ENCODE peak calls at places on chromosomes 16 and 17, in six cellular contexts. H, Q, I, V, T and Y are unnamed samples.

GRCh38 chr17:32111141-32111771 is 31.0 kb upstream of the RHOT1 start:
- DNase-seq in H (peak), Q (peak), I (peak), V (peak), T (no peak), Y (peak)

GRCh38 chr16:70391881-70392481 is 45.3 kb downstream of the DDX19A start:
- DNase-seq in H (peak), Q (peak), I (no peak), V (no peak), T (no peak), Y (no peak)

GRCh38 chr17:69223809-69224208 is 4.8 kb downstream of the ABCA10 start:
- DNase-seq in H (no peak), Q (no peak), I (no peak), V (peak), T (no peak), Y (no peak)

GRCh38 chr17:61129876-61130275 is 269.8 kb upstream of the TBX2 start:
- DNase-seq in H (no peak), Q (no peak), I (no peak), V (no peak), T (no peak), Y (no peak)

GRCh38 chr17:75854111-75854748 is 905 bp downstream of the WBP2 start:
- DNase-seq in H (no peak), Q (peak), I (no peak), V (no peak), T (no peak), Y (peak)

GRCh38 chr16:80051040-80051439 is 450.5 kb upstream of the MAF start:
- DNase-seq in H (no peak), Q (no peak), I (no peak), V (no peak), T (no peak), Y (no peak)

GRCh38 chr17:50356418-50356817 is 10.5 kb downstream of the XYLT2 start:
- DNase-seq in H (no peak), Q (no peak), I (no peak), V (no peak), T (no peak), Y (no peak)

GRCh38 chr17:50745631-50746030 is 21.7 kb downstream of the ANKRD40CL start:
- DNase-seq in H (no peak), Q (no peak), I (no peak), V (no peak), T (no peak), Y (no peak)

GRCh38 chr16:22262460-22262859 is 34.7 kb upstream of the POLR3E start:
- DNase-seq in H (no peak), Q (no peak), I (no peak), V (no peak), T (no peak), Y (no peak)

GRCh38 chr17:78237403-78238012 is 6.1 kb downstream of the TMEM235 start:
- DNase-seq in H (peak), Q (no peak), I (no peak), V (no peak), T (no peak), Y (no peak)

GRCh38 chr16:80981103-80981502 is 25.6 kb downstream of the CMC2 start:
- DNase-seq in H (no peak), Q (no peak), I (no peak), V (no peak), T (no peak), Y (no peak)

GRCh38 chr16:70687172-70687531 is 1.3 kb upstream of the MTSS2 start:
- DNase-seq in H (no peak), Q (no peak), I (no peak), V (no peak), T (no peak), Y (no peak)

GRCh38 chr16:85048921-85049562 is 21.4 kb downstream of the KIAA0513 start:
- DNase-seq in H (peak), Q (no peak), I (no peak), V (no peak), T (no peak), Y (no peak)

GRCh38 chr17:49031965-49032928 is 35.1 kb downstream of the IGF2BP1 start:
- DNase-seq in H (peak), Q (peak), I (peak), V (peak), T (no peak), Y (peak)

GRCh38 chr17:65515959-65516948 is 45.2 kb downstream of the AXIN2 start:
- DNase-seq in H (no peak), Q (peak), I (no peak), V (peak), T (no peak), Y (no peak)

GRCh38 chr17:54117452-54117851 is 294.7 kb downstream of the KIF2B start:
- DNase-seq in H (no peak), Q (no peak), I (no peak), V (no peak), T (no peak), Y (no peak)

GRCh38 chr16:66741131-66741900 is 10.1 kb downstream of the DYNC1LI2 start:
- DNase-seq in H (peak), Q (peak), I (no peak), V (no peak), T (no peak), Y (no peak)

GRCh38 chr16:48441106-48441505 is 55.9 kb upstream of the SIAH1 start:
- DNase-seq in H (no peak), Q (no peak), I (no peak), V (no peak), T (no peak), Y (no peak)

GRCh38 chr16:8481810-8482209 is 108.5 kb downstream of the TMEM114 start:
- DNase-seq in H (no peak), Q (no peak), I (no peak), V (no peak), T (no peak), Y (peak)

GRCh38 chr17:57773557-57773956 is 28.5 kb upstream of the CCDC182 start:
- DNase-seq in H (no peak), Q (no peak), I (no peak), V (no peak), T (no peak), Y (no peak)

GRCh38 chr16:4404247-4404966 is 12.0 kb downstream of the CORO7 start:
- DNase-seq in H (peak), Q (no peak), I (no peak), V (peak), T (peak), Y (peak)

GRCh38 chr16:67173808-67174705 is 3.7 kb downstream of the NOL3 start:
- DNase-seq in H (peak), Q (peak), I (peak), V (peak), T (no peak), Y (peak)

GRCh38 chr16:88667496-88667895 is 4.6 kb upstream of the MVD start:
- DNase-seq in H (no peak), Q (no peak), I (no peak), V (no peak), T (no peak), Y (peak)

GRCh38 chr17:21036361-21036881 is 6.4 kb downstream of the USP22 start:
- DNase-seq in H (no peak), Q (no peak), I (no peak), V (no peak), T (no peak), Y (no peak)

GRCh38 chr17:14351493-14351892 is 50.6 kb downstream of the HS3ST3B1 start:
- DNase-seq in H (no peak), Q (no peak), I (no peak), V (no peak), T (no peak), Y (no peak)

GRCh38 chr16:10339777-10340752 is 45.8 kb upstream of the ATF7IP2 start:
- DNase-seq in H (no peak), Q (no peak), I (no peak), V (no peak), T (no peak), Y (no peak)

GRCh38 chr16:10806698-10807097 is 11.9 kb downstream of the TVP23A start:
- DNase-seq in H (no peak), Q (no peak), I (no peak), V (no peak), T (no peak), Y (no peak)

GRCh38 chr17:33927732-33928133 is 327.4 kb upstream of the CCL2 start:
- DNase-seq in H (no peak), Q (no peak), I (no peak), V (peak), T (no peak), Y (peak)